ENCODE peak calls at places on chromosomes 6 and 20, in five cellular contexts. Q is HFFc6; Z is fibroblast of lung; P is stimulated activated CD4-positive, alpha-beta T cell treated with anti-CD3 and anti-CD28 coated beads, Interleukin-2, amount 100 ng/mL, for 48 hours; Y is activated T-cell treated with anti-CD3 and anti-CD28 coated beads, Interleukin-2, amount 50 U/mL, for 48 hours. E is an unnamed sample.
A peak's percentile ranks its signal among the peaks of the same experiment; 100 is the strongest.

GRCh38 chr6:2848851-2849250 is 7.2 kb upstream of the SERPINB1 start:
- DNase-seq in Q (no peak), Z (no peak), P (no peak), Y (peak; percentile 73), E (no peak)

GRCh38 chr20:62839816-62840215 is 21.8 kb downstream of the TCFL5 start:
- DNase-seq in Q (no peak), Z (no peak), P (no peak), Y (no peak), E (no peak)

GRCh38 chr20:49701313-49701731 is 12.4 kb downstream of the B4GALT5 start:
- DNase-seq in Q (peak; percentile 18), Z (peak; percentile 36), P (no peak), Y (peak; percentile 44), E (no peak)

GRCh38 chr6:88920088-88920487 is 43.3 kb downstream of the RNGTT start:
- DNase-seq in Q (no peak), Z (no peak), P (no peak), Y (no peak), E (no peak)

GRCh38 chr6:43181621-43181941 is 415 bp upstream of the CUL9 start:
- DNase-seq in Q (no peak), Z (no peak), P (no peak), Y (no peak), E (no peak)

GRCh38 chr6:38110407-38111025 is 291.0 kb downstream of the ZFAND3 start:
- DNase-seq in Q (no peak), Z (peak; percentile 47), P (no peak), Y (no peak), E (no peak)

GRCh38 chr20:37986873-37987601 is 46.2 kb downstream of the TTI1 start:
- DNase-seq in Q (no peak), Z (peak; percentile 64), P (no peak), Y (no peak), E (no peak)

GRCh38 chr6:168737481-168737880 is 296.5 kb downstream of the SMOC2 start:
- DNase-seq in Q (no peak), Z (no peak), P (no peak), Y (no peak), E (no peak)

GRCh38 chr20:17281478-17281877 is 54.6 kb downstream of the PCSK2 start:
- DNase-seq in Q (no peak), Z (no peak), P (peak; percentile 3), Y (peak; percentile 22), E (no peak)

GRCh38 chr20:33653218-33653899 is 8.8 kb upstream of the C20orf144 start:
- DNase-seq in Q (peak; percentile 46), Z (peak; percentile 74), P (no peak), Y (peak; percentile 62), E (no peak)

GRCh38 chr6:158475344-158476302 is 84.3 kb upstream of the TMEM181 start:
- DNase-seq in Q (peak; percentile 67), Z (peak; percentile 55), P (no peak), Y (no peak), E (no peak)

GRCh38 chr6:148451690-148452089 is 109.1 kb downstream of the SASH1 start:
- DNase-seq in Q (no peak), Z (no peak), P (no peak), Y (peak; percentile 39), E (no peak)

GRCh38 chr20:35344354-35344837 is 52.2 kb upstream of the FAM83C start:
- DNase-seq in Q (peak; percentile 47), Z (peak; percentile 91), P (no peak), Y (no peak), E (peak; percentile 18)